ENCODE peak calls at places on chromosomes 2 and 18, in four cellular contexts. G is WTC11, Y is HepG2, N is K562. H is an unnamed sample.

GRCh38 chr18:7872569-7872968 is 305.5 kb downstream of the PTPRM start:
- DNase-seq in G (no peak), Y (peak), N (no peak), H (no peak)

GRCh38 chr2:2564300-2565085 is 233.4 kb upstream of the MYT1L start:
- DNase-seq in G (peak), Y (no peak), N (no peak), H (no peak)

GRCh38 chr2:175807031-175807873 is 194.8 kb downstream of the LNPK start:
- DNase-seq in G (no peak), Y (no peak), N (no peak), H (peak)

GRCh38 chr18:13291299-13291698 is 72.7 kb downstream of the LDLRAD4 start:
- DNase-seq in G (no peak), Y (no peak), N (no peak), H (no peak)

GRCh38 chr2:29305762-29306161 is 190.5 kb downstream of the CLIP4 start:
- DNase-seq in G (no peak), Y (no peak), N (no peak), H (no peak)

GRCh38 chr2:111972955-111973565 is 74.7 kb downstream of the MERTK start:
- DNase-seq in G (no peak), Y (no peak), N (no peak), H (no peak)

GRCh38 chr18:79598046-79598884 is 81.3 kb upstream of the CTDP1 start:
- DNase-seq in G (no peak), Y (no peak), N (no peak), H (no peak)

GRCh38 chr2:210955591-210955990 is 399.2 kb downstream of the CPS1 start:
- DNase-seq in G (no peak), Y (peak), N (no peak), H (no peak)

GRCh38 chr2:10223932-10224720 is 78.6 kb upstream of the HPCAL1 start:
- DNase-seq in G (peak), Y (no peak), N (no peak), H (no peak)

GRCh38 chr2:224022474-224022873 is 16.6 kb downstream of the SERPINE2 start:
- DNase-seq in G (no peak), Y (no peak), N (no peak), H (no peak)

GRCh38 chr2:36404754-36405153 is 49.2 kb downstream of the CRIM1 start:
- DNase-seq in G (no peak), Y (no peak), N (no peak), H (no peak)

GRCh38 chr2:179646173-179646762 is 215.1 kb downstream of the ZNF385B start:
- DNase-seq in G (no peak), Y (no peak), N (no peak), H (no peak)

GRCh38 chr2:231991664-231992063 is 30.2 kb downstream of the DIS3L2 start:
- DNase-seq in G (no peak), Y (no peak), N (no peak), H (no peak)

GRCh38 chr18:36078751-36079529 is 11.6 kb upstream of the RPRD1A start:
- DNase-seq in G (no peak), Y (peak), N (no peak), H (no peak)

GRCh38 chr2:199329466-199329865 is 128.3 kb downstream of the SATB2 start:
- DNase-seq in G (no peak), Y (no peak), N (no peak), H (no peak)

GRCh38 chr2:71925268-71926097 is 222.2 kb downstream of the CYP26B1 start:
- DNase-seq in G (no peak), Y (no peak), N (no peak), H (peak)

GRCh38 chr2:10410716-10411437 is 37.2 kb downstream of the ODC1 start:
- DNase-seq in G (no peak), Y (no peak), N (no peak), H (no peak)

GRCh38 chr18:39527465-39527864 is 1961.9 kb upstream of the CELF4 start:
- DNase-seq in G (no peak), Y (no peak), N (no peak), H (no peak)

GRCh38 chr18:31835528-31836138 is 75.0 kb upstream of the SLC25A52 start:
- DNase-seq in G (no peak), Y (no peak), N (no peak), H (no peak)

GRCh38 chr2:73935641-73936040 is 9.0 kb downstream of the DGUOK start:
- DNase-seq in G (no peak), Y (no peak), N (no peak), H (no peak)

GRCh38 chr2:122530812-122531211 is 775.4 kb downstream of the TSN start:
- DNase-seq in G (no peak), Y (no peak), N (no peak), H (no peak)

GRCh38 chr2:118738524-118739308 is 108.7 kb downstream of the EN1 start:
- DNase-seq in G (no peak), Y (peak), N (peak), H (no peak)

GRCh38 chr2:10368491-10369231 is 66.0 kb downstream of the HPCAL1 start:
- DNase-seq in G (no peak), Y (peak), N (no peak), H (no peak)

GRCh38 chr18:12307251-12307736 is 747 bp upstream of the TUBB6 start:
- DNase-seq in G (peak), Y (no peak), N (no peak), H (no peak)

GRCh38 chr2:120866483-120867140 is 130.9 kb downstream of the GLI2 start:
- DNase-seq in G (no peak), Y (no peak), N (no peak), H (no peak)

GRCh38 chr2:11532434-11533055 is 1.3 kb upstream of the GREB1 start:
- DNase-seq in G (no peak), Y (no peak), N (no peak), H (no peak)

GRCh38 chr2:10427568-10427975 is 20.6 kb downstream of the ODC1 start:
- DNase-seq in G (no peak), Y (no peak), N (no peak), H (no peak)

GRCh38 chr18:40414155-40414754 is 1540.8 kb upstream of the PIK3C3 start:
- DNase-seq in G (no peak), Y (no peak), N (no peak), H (no peak)

GRCh38 chr2:62393293-62393692 is 112.7 kb downstream of the TMEM17 start:
- DNase-seq in G (no peak), Y (no peak), N (no peak), H (no peak)

GRCh38 chr18:75161629-75162028 is 47.3 kb downstream of the PTGR3 start:
- DNase-seq in G (no peak), Y (peak), N (peak), H (no peak)

GRCh38 chr18:68874361-68874760 is 76.5 kb downstream of the CCDC102B start:
- DNase-seq in G (no peak), Y (no peak), N (no peak), H (no peak)

GRCh38 chr18:12770469-12771219 is 67.8 kb downstream of the PSMG2 start:
- DNase-seq in G (no peak), Y (no peak), N (no peak), H (no peak)

GRCh38 chr2:31411771-31412170 is 2.8 kb downstream of the XDH start:
- DNase-seq in G (no peak), Y (no peak), N (no peak), H (no peak)

GRCh38 chr2:14313351-14313750 is 319.2 kb upstream of the LRATD1 start:
- DNase-seq in G (no peak), Y (no peak), N (no peak), H (no peak)

GRCh38 chr18:11989174-11989573 is 7.9 kb downstream of the IMPA2 start:
- DNase-seq in G (no peak), Y (no peak), N (no peak), H (no peak)

GRCh38 chr18:286515-287310 is 18.9 kb upstream of the THOC1 start:
- DNase-seq in G (no peak), Y (peak), N (no peak), H (no peak)
- TF ChIP-seq ELF4 in G (no peak), Y (no peak), N (no peak), H (no peak)

GRCh38 chr18:49645196-49645595 is 83.3 kb downstream of the LIPG start:
- DNase-seq in G (no peak), Y (no peak), N (no peak), H (no peak)

GRCh38 chr18:49638209-49638785 is 76.4 kb downstream of the LIPG start:
- DNase-seq in G (no peak), Y (peak), N (no peak), H (no peak)

GRCh38 chr18:49638891-49639557 is 77.2 kb downstream of the LIPG start:
- DNase-seq in G (no peak), Y (peak), N (no peak), H (no peak)

GRCh38 chr18:49640741-49641140 is 78.9 kb downstream of the LIPG start:
- DNase-seq in G (no peak), Y (no peak), N (no peak), H (no peak)

GRCh38 chr18:49639643-49640361 is 77.9 kb downstream of the LIPG start:
- DNase-seq in G (no peak), Y (no peak), N (no peak), H (no peak)
- TF ChIP-seq ELF4 in G (no peak), Y (no peak), N (no peak), H (no peak)

GRCh38 chr18:62771494-62771893 is 56.2 kb downstream of the PHLPP1 start:
- DNase-seq in G (no peak), Y (no peak), N (no peak), H (no peak)

GRCh38 chr18:62768172-62768943 is 53.0 kb downstream of the PHLPP1 start:
- DNase-seq in G (no peak), Y (no peak), N (no peak), H (no peak)

GRCh38 chr18:62767321-62767720 is 52.0 kb downstream of the PHLPP1 start:
- DNase-seq in G (no peak), Y (no peak), N (no peak), H (no peak)

GRCh38 chr18:62766266-62766665 is 50.9 kb downstream of the PHLPP1 start:
- DNase-seq in G (no peak), Y (no peak), N (no peak), H (no peak)

DNA sequence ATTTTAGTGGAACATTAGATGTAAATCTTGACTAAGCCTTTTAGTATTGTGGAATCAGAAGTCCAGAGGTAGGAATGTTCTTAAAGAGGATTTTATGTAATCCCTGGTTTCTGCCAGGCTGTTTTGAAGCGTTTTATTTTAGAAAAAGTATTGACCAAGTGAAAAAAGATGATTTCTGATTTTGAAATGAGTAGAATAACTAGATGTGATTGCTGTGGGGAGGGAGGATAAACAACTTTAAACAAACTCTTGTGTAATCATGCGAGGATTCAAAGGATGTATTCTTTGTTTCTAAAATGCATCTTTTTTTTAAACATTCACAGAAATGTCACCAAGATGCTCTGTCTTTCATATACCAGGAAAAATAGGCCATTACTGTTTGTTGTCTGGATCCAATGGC is 53.9 kb downstream of the PHLPP1 start:
- DNase-seq in G (no peak), Y (no peak), N (no peak), H (no peak)
- TF ChIP-seq ELF4 in G (no peak), Y (no peak), N (no peak), H (no peak)

DNA sequence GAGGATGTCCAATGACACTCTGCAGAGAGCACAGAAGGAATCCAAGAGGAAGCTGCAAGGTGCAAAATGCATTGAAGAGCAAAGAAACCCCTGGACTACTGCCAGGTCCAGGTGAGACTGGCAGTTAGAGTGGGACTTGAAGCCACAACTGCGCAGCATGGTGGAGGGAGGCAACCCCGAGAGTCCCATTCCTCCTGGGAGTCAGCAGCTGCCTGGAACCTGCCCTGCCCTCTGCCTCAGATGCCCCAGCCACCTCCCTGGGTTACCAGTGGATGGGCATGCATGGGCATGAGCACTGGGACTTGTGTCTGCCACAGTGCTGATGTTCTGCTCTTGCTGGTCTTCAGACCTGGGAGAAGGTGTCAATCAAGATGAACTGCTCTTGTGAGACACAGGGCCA is 43.2 kb downstream of the ANKMY1 start:
- DNase-seq in G (no peak), Y (no peak), N (no peak), H (no peak)
- TF ChIP-seq ELF4 in G (no peak), Y (no peak), N (no peak), H (no peak)

GRCh38 chr2:102999958-103000357 is 238.1 kb downstream of the TMEM182 start:
- DNase-seq in G (no peak), Y (no peak), N (no peak), H (no peak)
- TF ChIP-seq ELF4 in G (no peak), Y (no peak), N (no peak), H (no peak)

DNA sequence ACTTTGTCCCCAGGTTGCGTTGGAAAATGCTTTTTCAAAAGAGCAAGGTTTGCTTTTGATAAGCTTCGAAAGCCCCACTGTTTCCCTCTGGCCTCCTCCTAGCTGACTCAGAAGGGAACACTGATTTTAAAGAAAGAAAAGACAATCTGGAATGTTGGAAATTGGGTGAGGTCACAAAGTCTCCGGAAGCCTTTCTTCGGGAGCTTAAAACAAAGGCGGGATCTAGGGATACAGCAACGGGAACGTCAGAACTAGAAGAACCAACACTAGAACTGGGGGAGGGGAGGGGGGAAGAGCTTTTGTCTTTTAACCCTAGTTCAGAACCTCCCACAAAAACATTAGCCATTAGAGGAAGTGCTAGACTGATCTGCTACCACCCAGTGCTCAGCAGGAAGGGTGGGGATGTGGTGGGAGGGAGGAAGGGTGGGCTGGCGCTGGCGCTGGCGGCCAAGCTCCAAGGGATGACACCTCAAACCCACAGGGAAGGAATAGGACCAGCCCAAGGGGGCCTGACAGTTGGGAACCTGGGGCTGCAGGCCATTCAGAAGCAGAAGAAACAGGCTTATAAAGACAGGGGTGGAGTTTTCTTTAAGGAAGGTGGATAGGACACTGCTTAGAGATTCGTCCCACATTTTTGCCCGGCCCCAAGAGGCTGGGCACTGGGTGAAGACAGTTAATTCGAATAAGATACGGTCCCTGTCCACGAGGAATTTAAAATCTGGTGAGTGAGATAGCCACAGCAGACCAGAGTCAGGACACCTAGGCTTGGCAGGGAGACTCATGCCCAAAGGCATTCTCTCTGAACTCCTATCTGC is 1.7 kb downstream of the TMSB10 start:
- DNase-seq in G (no peak), Y (peak), N (peak), H (peak)
- TF ChIP-seq ELF4 in G (no peak), Y (no peak), N (no peak), H (no peak)

DNA sequence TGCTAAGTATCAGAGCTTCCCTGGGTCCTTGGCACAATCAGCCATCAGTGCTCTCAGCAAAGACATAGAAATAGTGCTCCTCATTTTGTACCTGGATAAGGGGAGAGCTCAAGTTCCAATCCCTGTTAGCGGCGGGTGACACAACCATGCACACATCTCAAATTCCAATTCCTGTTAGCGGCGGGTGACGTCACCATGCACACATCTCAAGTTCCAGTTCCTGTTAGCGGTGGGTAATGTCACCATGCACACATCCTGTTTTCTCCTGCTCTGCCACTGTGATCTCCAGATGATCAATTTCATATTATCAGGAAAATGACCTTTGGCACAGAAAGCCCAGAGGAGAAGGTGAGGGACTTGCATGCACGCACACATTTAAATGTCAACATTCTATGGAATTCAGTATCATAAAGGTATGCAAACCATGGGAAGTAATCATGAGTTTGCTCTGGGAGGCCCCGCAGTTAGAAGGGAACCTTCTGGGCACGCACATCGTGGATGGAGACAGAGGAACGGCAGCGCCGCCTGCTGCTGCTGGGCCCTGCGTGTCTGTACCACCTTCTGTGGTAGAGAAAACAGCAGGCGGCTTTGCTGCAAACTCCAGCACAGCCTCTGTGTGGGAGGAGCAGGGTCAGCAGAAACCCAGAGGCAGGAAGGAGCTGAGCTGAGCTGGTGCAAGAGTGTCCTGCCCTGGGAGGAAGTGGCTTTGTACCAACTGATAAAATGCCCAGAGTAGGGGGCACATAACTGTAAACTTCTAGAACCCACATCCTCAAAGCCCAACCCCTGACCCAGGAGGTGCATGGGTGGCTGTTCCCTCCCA is 77.8 kb downstream of the MBP start:
- DNase-seq in G (peak), Y (peak), N (peak), H (peak)
- TF ChIP-seq ELF4 in G (no peak), Y (peak), N (no peak), H (no peak)

GRCh38 chr2:43082111-43082877 is 144.1 kb downstream of the ZFP36L2 start:
- DNase-seq in G (no peak), Y (no peak), N (no peak), H (no peak)
- TF ChIP-seq ELF4 in G (no peak), Y (no peak), N (no peak), H (no peak)

DNA sequence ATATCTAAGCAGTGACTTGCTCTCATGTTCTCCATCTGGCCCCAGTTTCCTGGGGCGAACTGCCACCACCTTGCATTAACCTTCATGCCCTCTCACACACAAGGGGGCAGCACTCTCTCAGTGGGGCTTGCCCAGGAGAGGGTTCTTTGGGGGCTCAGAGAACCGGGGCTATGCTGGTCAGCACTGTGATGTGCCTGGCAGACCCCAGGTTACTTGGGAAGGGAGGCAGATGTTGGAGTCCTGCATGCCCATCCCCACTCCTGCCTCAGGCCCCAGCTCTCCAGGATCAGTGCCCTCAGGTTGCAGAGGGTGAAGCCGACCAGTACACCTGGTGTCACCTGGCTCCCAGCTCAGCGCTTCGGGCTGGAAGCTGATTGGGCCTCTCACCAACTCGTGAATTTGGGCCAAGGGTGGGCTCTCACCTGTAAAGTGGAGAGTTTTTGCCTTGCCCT is 396.2 kb upstream of the HS6ST1 start:
- DNase-seq in G (peak), Y (no peak), N (no peak), H (no peak)
- TF ChIP-seq ELF4 in G (no peak), Y (no peak), N (no peak), H (no peak)

H was measured in HEK293T.